ENCODE peak calls at places on chromosomes 16 and 17, in five cellular contexts. Q is ovary; X is activated CD4-positive, alpha-beta T cell treated with anti-CD3 and anti-CD28 coated beads for 24 hours; H is foreskin fibroblast; Z is AG04449. U is an unnamed sample.

GRCh38 chr16:1674751-1675664 is 3.1 kb upstream of the JPT2 start:
- DNase-seq in Q (no peak), X (no peak), H (peak; percentile 65), Z (no peak), U (peak; percentile 90)

GRCh38 chr16:90046122-90046970 is 27.1 kb upstream of the DBNDD1 start:
- DNase-seq in Q (peak; percentile 52), X (no peak), H (no peak), Z (no peak), U (no peak)

GRCh38 chr16:87240211-87241134 is 76.7 kb downstream of the C16orf95 start:
- DNase-seq in Q (no peak), X (no peak), H (peak; percentile 60), Z (no peak), U (peak; percentile 76)

GRCh38 chr16:27816561-27816960 is 247.0 kb downstream of the GSG1L start:
- DNase-seq in Q (no peak), X (no peak), H (no peak), Z (no peak), U (no peak)

GRCh38 chr17:31327534-31328526 is 6.4 kb upstream of the EVI2A start:
- DNase-seq in Q (no peak), X (no peak), H (peak; percentile 84), Z (peak; percentile 69), U (peak; percentile 85)

GRCh38 chr17:59711936-59712335 is 4.5 kb downstream of the VMP1 start:
- DNase-seq in Q (no peak), X (no peak), H (no peak), Z (no peak), U (no peak)

GRCh38 chr16:77584205-77584859 is 138.0 kb upstream of the NUDT7 start:
- DNase-seq in Q (peak; percentile 25), X (peak; percentile 27), H (peak; percentile 32), Z (peak; percentile 29), U (peak; percentile 51)

GRCh38 chr16:50102046-50102756 is 36.4 kb downstream of the HEATR3 start:
- DNase-seq in Q (no peak), X (no peak), H (peak; percentile 78), Z (peak; percentile 68), U (peak; percentile 85)

GRCh38 chr16:66304961-66305360 is 61.5 kb upstream of the CDH5 start:
- DNase-seq in Q (no peak), X (no peak), H (no peak), Z (no peak), U (no peak)

GRCh38 chr16:31404353-31405064 is 11.4 kb downstream of the ITGAD start:
- DNase-seq in Q (no peak), X (no peak), H (no peak), Z (no peak), U (peak; percentile 62)

GRCh38 chr17:8383143-8383974 is at the start of gene RPL26:
- DNase-seq in Q (peak; percentile 96), X (peak; percentile 89), H (peak; percentile 95), Z (peak; percentile 90), U (peak; percentile 96)

GRCh38 chr16:46555981-46556380 is 65.2 kb downstream of the SHCBP1 start:
- DNase-seq in Q (no peak), X (no peak), H (no peak), Z (no peak), U (peak; percentile 26)

GRCh38 chr17:57349533-57350227 is 93.4 kb downstream of the MSI2 start:
- DNase-seq in Q (no peak), X (no peak), H (no peak), Z (no peak), U (no peak)

GRCh38 chr17:75812096-75813001 is 27.7 kb downstream of the UNK start:
- DNase-seq in Q (peak; percentile 21), X (no peak), H (no peak), Z (no peak), U (no peak)

GRCh38 chr17:27996157-27997043 is 46.1 kb upstream of the NLK start:
- DNase-seq in Q (no peak), X (no peak), H (no peak), Z (no peak), U (no peak)

GRCh38 chr17:19369107-19369778 is 6.7 kb upstream of the B9D1 start:
- DNase-seq in Q (peak; percentile 16), X (no peak), H (no peak), Z (no peak), U (no peak)

GRCh38 chr17:57908278-57908677 is 46.9 kb downstream of the CUEDC1 start:
- DNase-seq in Q (no peak), X (no peak), H (no peak), Z (no peak), U (no peak)

GRCh38 chr17:8120520-8121443 is 2.5 kb upstream of the ALOXE3 start:
- DNase-seq in Q (peak; percentile 74), X (peak; percentile 75), H (peak; percentile 50), Z (no peak), U (peak; percentile 57)

GRCh38 chr17:12789976-12790805 is 893 bp downstream of the ARHGAP44 start:
- DNase-seq in Q (peak; percentile 41), X (no peak), H (no peak), Z (no peak), U (no peak)

GRCh38 chr17:73393962-73394361 is 82.2 kb upstream of the CDC42EP4 start:
- DNase-seq in Q (no peak), X (no peak), H (no peak), Z (no peak), U (peak; percentile 58)

GRCh38 chr17:82105882-82106696 is 8.1 kb upstream of the FASN start:
- DNase-seq in Q (peak; percentile 35), X (peak; percentile 46), H (peak; percentile 53), Z (no peak), U (peak; percentile 75)